ENCODE peak calls at places on chromosomes 2 and 18, in five cellular contexts. Z, M, L, C and B are unnamed samples.

GRCh38 chr2:138779451-138780440 is at the start of gene NXPH2:
- DNase-seq in Z (peak; percentile 79), M (no peak), L (no peak), C (peak; percentile 4), B (no peak)

GRCh38 chr2:216034065-216034464 is 20.7 kb upstream of the MREG start:
- DNase-seq in Z (peak; percentile 60), M (no peak), L (peak; percentile 62), C (peak; percentile 80), B (peak; percentile 59)

GRCh38 chr2:144324446-144325045 is 195.4 kb downstream of the ZEB2 start:
- DNase-seq in Z (no peak), M (no peak), L (no peak), C (no peak), B (no peak)

GRCh38 chr2:56184500-56184996 is 758 bp downstream of the CCDC85A start:
- DNase-seq in Z (peak; percentile 73), M (no peak), L (peak; percentile 55), C (peak; percentile 22), B (no peak)

GRCh38 chr2:221397179-221397578 is 174.9 kb downstream of the EPHA4 start:
- DNase-seq in Z (no peak), M (no peak), L (no peak), C (no peak), B (no peak)

GRCh38 chr2:102449370-102449974 is 23.6 kb upstream of the SLC9A4 start:
- DNase-seq in Z (peak; percentile 37), M (no peak), L (no peak), C (peak; percentile 42), B (no peak)

GRCh38 chr2:88159955-88160415 is 10.2 kb upstream of the THNSL2 start:
- DNase-seq in Z (peak; percentile 86), M (no peak), L (no peak), C (peak; percentile 68), B (no peak)

GRCh38 chr2:72115361-72116080 is 32.1 kb downstream of the CYP26B1 start:
- DNase-seq in Z (no peak), M (no peak), L (no peak), C (peak; percentile 87), B (peak; percentile 97)

GRCh38 chr2:197556456-197556855 is 40.6 kb downstream of the MOB4 start:
- DNase-seq in Z (no peak), M (no peak), L (no peak), C (peak; percentile 48), B (no peak)

GRCh38 chr2:127623388-127624320 is 22.3 kb upstream of the GPR17 start:
- DNase-seq in Z (no peak), M (no peak), L (peak; percentile 45), C (no peak), B (peak; percentile 64)

GRCh38 chr18:37769846-37770245 is 204.2 kb upstream of the CELF4 start:
- DNase-seq in Z (no peak), M (no peak), L (no peak), C (no peak), B (no peak)

GRCh38 chr18:2104620-2105462 is 466.5 kb downstream of the METTL4 start:
- DNase-seq in Z (peak; percentile 61), M (no peak), L (no peak), C (peak; percentile 42), B (peak; percentile 48)

GRCh38 chr2:164737612-164738081 is 104.0 kb downstream of the COBLL1 start:
- DNase-seq in Z (peak; percentile 83), M (peak; percentile 3), L (peak; percentile 55), C (peak; percentile 71), B (peak; percentile 61)

GRCh38 chr18:38367473-38367872 is 801.9 kb upstream of the CELF4 start:
- DNase-seq in Z (no peak), M (no peak), L (no peak), C (no peak), B (no peak)

GRCh38 chr2:20199381-20200270 is 25.3 kb downstream of the SDC1 start:
- DNase-seq in Z (no peak), M (no peak), L (no peak), C (no peak), B (no peak)

GRCh38 chr2:11090158-11090557 is 65.1 kb upstream of the SLC66A3 start:
- DNase-seq in Z (no peak), M (no peak), L (no peak), C (no peak), B (peak; percentile 14)

GRCh38 chr2:134284119-134284670 is 30.3 kb downstream of the MGAT5 start:
- DNase-seq in Z (no peak), M (no peak), L (no peak), C (no peak), B (no peak)

GRCh38 chr2:177396630-177397460 is 4.3 kb downstream of the AGPS start:
- DNase-seq in Z (no peak), M (no peak), L (no peak), C (peak; percentile 61), B (peak; percentile 93)

GRCh38 chr2:236246711-236247246 is 17.4 kb downstream of the ASB18 start:
- DNase-seq in Z (no peak), M (no peak), L (no peak), C (no peak), B (peak; percentile 43)

GRCh38 chr18:10771053-10771709 is 245.4 kb downstream of the NAPG start:
- DNase-seq in Z (no peak), M (no peak), L (no peak), C (no peak), B (no peak)

GRCh38 chr18:62978251-62979049 is 263.1 kb downstream of the PHLPP1 start:
- DNase-seq in Z (no peak), M (no peak), L (no peak), C (no peak), B (no peak)

GRCh38 chr2:65369980-65370379 is 62.4 kb downstream of the SPRED2 start:
- DNase-seq in Z (no peak), M (no peak), L (no peak), C (no peak), B (no peak)

GRCh38 chr18:79580481-79581171 is 99.0 kb upstream of the CTDP1 start:
- DNase-seq in Z (no peak), M (no peak), L (no peak), C (no peak), B (peak; percentile 36)

GRCh38 chr18:47936975-47937374 is 6.5 kb upstream of the SMAD2 start:
- DNase-seq in Z (no peak), M (no peak), L (no peak), C (no peak), B (no peak)

GRCh38 chr2:217717541-217717940 is 285.3 kb downstream of the TNS1 start:
- DNase-seq in Z (no peak), M (no peak), L (no peak), C (no peak), B (no peak)

GRCh38 chr2:222709191-222709891 is 37.9 kb downstream of the MOGAT1 start:
- DNase-seq in Z (peak; percentile 53), M (peak; percentile 75), L (peak; percentile 73), C (peak; percentile 88), B (peak; percentile 94)

GRCh38 chr2:85887566-85888019 is 1.2 kb downstream of the ST3GAL5 start:
- DNase-seq in Z (peak; percentile 46), M (peak; percentile 73), L (peak; percentile 79), C (peak; percentile 57), B (peak; percentile 61)

GRCh38 chr2:36478332-36478738 is 119.6 kb downstream of the FEZ2 start:
- DNase-seq in Z (no peak), M (no peak), L (peak; percentile 47), C (peak; percentile 83), B (peak; percentile 70)

GRCh38 chr2:73074110-73075069 is 2.9 kb upstream of the SFXN5 start:
- DNase-seq in Z (no peak), M (no peak), L (no peak), C (no peak), B (no peak)

GRCh38 chr2:8510519-8510918 is 171.3 kb upstream of the ID2 start:
- DNase-seq in Z (no peak), M (no peak), L (no peak), C (no peak), B (no peak)

GRCh38 chr2:8514274-8514662 is 167.6 kb upstream of the ID2 start:
- DNase-seq in Z (no peak), M (no peak), L (no peak), C (no peak), B (no peak)

GRCh38 chr2:8509613-8510012 is 172.2 kb upstream of the ID2 start:
- DNase-seq in Z (no peak), M (no peak), L (no peak), C (no peak), B (no peak)

GRCh38 chr2:8513601-8514273 is 168.1 kb upstream of the ID2 start:
- DNase-seq in Z (no peak), M (no peak), L (no peak), C (no peak), B (no peak)

GRCh38 chr2:8511868-8512612 is 169.8 kb upstream of the ID2 start:
- DNase-seq in Z (no peak), M (no peak), L (no peak), C (no peak), B (peak; percentile 12)
- H3K9me3 ChIP-seq in Z (no peaks in the 10 kb centered on the region), M (no peaks in the 10 kb centered on the region), L (no peaks in the 10 kb centered on the region), C (peaks cover 19% of the 10 kb centered on the region), B (no peaks in the 10 kb centered on the region)

GRCh38 chr2:375947-376307 is 88.0 kb upstream of the ALKAL2 start:
- DNase-seq in Z (no peak), M (no peak), L (no peak), C (no peak), B (no peak)
- H3K27ac ChIP-seq in Z (no peak overlapping the region), M (no peak overlapping the region), L (no peak overlapping the region), C (no peak overlapping the region), B (no peak overlapping the region)

DNA sequence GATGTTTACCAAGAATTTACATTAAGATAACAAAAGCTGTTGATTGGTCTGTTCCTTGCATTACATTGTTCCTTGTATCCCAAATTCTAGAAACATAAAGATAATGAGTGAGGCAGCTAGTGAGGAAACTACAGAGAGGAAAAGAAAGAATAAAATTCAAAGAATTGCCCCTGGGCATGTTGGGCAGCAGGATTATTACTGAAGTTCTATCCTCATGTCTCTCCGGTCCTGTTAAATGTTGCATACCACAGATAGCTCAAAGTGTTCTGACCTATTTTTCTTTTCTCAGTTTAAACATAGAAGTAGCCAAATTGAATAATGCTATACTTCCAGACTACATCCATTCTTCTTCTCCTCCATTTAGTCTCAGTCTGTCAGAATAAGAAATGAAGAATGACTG is 58.2 kb upstream of the DYNC1I2 start:
- DNase-seq in Z (no peak), M (no peak), L (no peak), C (no peak), B (no peak)
- H3K9me3 ChIP-seq in Z (peaks cover 20% of the 10 kb centered on the region), M (no peaks in the 10 kb centered on the region), L (peaks cover 23% of the 10 kb centered on the region), C (peaks cover 55% of the 10 kb centered on the region), B (peaks cover 14% of the 10 kb centered on the region)

GRCh38 chr2:54483426-54483825 is 27.3 kb downstream of the SPTBN1 start:
- DNase-seq in Z (no peak), M (no peak), L (no peak), C (peak; percentile 22), B (peak; percentile 68)
- H3K27ac ChIP-seq in Z (no peak overlapping the region), M (peak overlapping the region; percentile 76), L (peak overlapping the region; percentile 62), C (peak overlapping the region; percentile 42), B (peak overlapping the region; percentile 69)